ENCODE peak calls at places on chromosomes 6 and 20, in four cellular contexts. D is A549, A is GM12878, L is K562. P is an unnamed sample.

GRCh38 chr6:144781836-144782235 is 496.7 kb downstream of the UTRN start:
- DNase-seq in D (no peak), A (no peak), L (no peak), P (no peak)

GRCh38 chr6:16883414-16883813 is 122.2 kb upstream of the ATXN1 start:
- DNase-seq in D (no peak), A (no peak), L (no peak), P (peak; percentile 13)

GRCh38 chr20:31570735-31571617 is 34.1 kb upstream of the ID1 start:
- DNase-seq in D (no peak), A (no peak), L (no peak), P (no peak)

GRCh38 chr6:4848382-4849068 is 72.3 kb downstream of the CDYL start:
- DNase-seq in D (peak; percentile 16), A (no peak), L (peak; percentile 73), P (no peak)

GRCh38 chr20:24963672-24964517 is 14.8 kb downstream of the CST7 start:
- DNase-seq in D (no peak), A (no peak), L (no peak), P (no peak)

GRCh38 chr6:104943781-104944180 is 13.1 kb upstream of the LIN28B start:
- DNase-seq in D (no peak), A (no peak), L (peak; percentile 69), P (peak; percentile 20)

GRCh38 chr6:135030532-135031178 is 24.0 kb downstream of the HBS1L start:
- DNase-seq in D (no peak), A (no peak), L (no peak), P (peak; percentile 69)

GRCh38 chr20:32625996-32626395 is 40.9 kb upstream of the NOL4L start:
- DNase-seq in D (no peak), A (no peak), L (no peak), P (no peak)

GRCh38 chr6:113358063-113358583 is 499.0 kb upstream of the MARCKS start:
- DNase-seq in D (no peak), A (no peak), L (no peak), P (no peak)

GRCh38 chr6:106799008-106799952 is 169.9 kb downstream of the QRSL1 start:
- DNase-seq in D (peak; percentile 47), A (peak; percentile 25), L (peak; percentile 34), P (peak; percentile 26)

GRCh38 chr20:61817575-61817974 is 248.1 kb downstream of the TAF4 start:
- DNase-seq in D (no peak), A (no peak), L (no peak), P (no peak)

GRCh38 chr6:74979065-74979766 is 226.6 kb downstream of the COL12A1 start:
- DNase-seq in D (no peak), A (no peak), L (no peak), P (no peak)

GRCh38 chr20:4795394-4795793 is 73.7 kb downstream of the PRND start:
- DNase-seq in D (peak; percentile 70), A (no peak), L (peak; percentile 38), P (peak; percentile 80)

GRCh38 chr6:165118736-165119135 is 190.7 kb downstream of the C6orf118 start:
- DNase-seq in D (no peak), A (no peak), L (no peak), P (no peak)

GRCh38 chr6:20137837-20138236 is 74.4 kb downstream of the MBOAT1 start:
- DNase-seq in D (no peak), A (no peak), L (no peak), P (peak; percentile 6)

GRCh38 chr6:282867-283416 is 9.3 kb upstream of the DUSP22 start:
- DNase-seq in D (no peak), A (no peak), L (no peak), P (no peak)

GRCh38 chr6:144989319-144990099 is 704.4 kb downstream of the UTRN start:
- DNase-seq in D (no peak), A (no peak), L (no peak), P (no peak)

GRCh38 chr6:35727935-35728662 is 8.7 kb upstream of the ARMC12 start:
- DNase-seq in D (peak; percentile 68), A (no peak), L (peak; percentile 97), P (peak; percentile 94)

GRCh38 chr20:22536141-22536828 is 48.1 kb downstream of the FOXA2 start:
- DNase-seq in D (no peak), A (no peak), L (no peak), P (no peak)

GRCh38 chr6:158642097-158642601 is 2.4 kb downstream of the DYNLT1 start:
- DNase-seq in D (no peak), A (no peak), L (no peak), P (peak; percentile 96)
- TF ChIP-seq ELK1 in D (no peak), A (no peak), L (no peak), P (no peak)

DNA sequence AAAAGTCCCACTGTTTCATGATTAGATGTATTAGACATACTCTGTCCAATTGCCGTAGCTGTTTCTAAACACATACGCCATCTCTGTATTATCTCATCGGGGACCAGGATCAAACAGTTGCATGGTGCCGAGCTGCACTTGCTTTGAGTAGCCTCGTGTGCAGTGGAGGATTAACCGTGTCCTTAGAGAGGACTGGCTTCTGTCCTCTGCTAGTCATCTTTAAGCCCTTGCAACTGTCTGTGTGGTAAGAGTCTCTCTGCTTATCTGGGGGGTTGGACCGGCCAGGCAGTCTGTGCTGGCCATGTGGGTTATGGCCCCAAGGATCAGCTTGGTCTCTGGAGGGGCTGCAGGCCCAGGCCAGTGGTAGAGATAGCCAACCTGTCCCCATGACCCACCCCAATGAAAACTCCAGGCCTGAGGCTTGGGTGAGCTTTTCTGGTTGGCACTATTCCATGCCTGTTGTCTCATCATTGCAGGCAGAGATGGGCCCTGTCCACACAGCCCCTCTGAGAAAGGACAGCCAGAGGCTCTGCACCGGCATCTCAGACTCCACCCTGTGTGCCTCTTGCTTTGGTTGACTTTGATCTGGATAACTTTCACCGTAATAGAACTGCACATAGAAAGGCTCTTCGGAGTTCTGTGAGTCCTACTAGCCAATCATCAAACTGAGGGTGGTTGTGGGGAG is 137.3 kb upstream of the SNX9 start:
- DNase-seq in D (no peak), A (no peak), L (no peak), P (no peak)
- TF ChIP-seq RAD21 in D (no peak), A (no peak), L (no peak), P (no peak)

DNA sequence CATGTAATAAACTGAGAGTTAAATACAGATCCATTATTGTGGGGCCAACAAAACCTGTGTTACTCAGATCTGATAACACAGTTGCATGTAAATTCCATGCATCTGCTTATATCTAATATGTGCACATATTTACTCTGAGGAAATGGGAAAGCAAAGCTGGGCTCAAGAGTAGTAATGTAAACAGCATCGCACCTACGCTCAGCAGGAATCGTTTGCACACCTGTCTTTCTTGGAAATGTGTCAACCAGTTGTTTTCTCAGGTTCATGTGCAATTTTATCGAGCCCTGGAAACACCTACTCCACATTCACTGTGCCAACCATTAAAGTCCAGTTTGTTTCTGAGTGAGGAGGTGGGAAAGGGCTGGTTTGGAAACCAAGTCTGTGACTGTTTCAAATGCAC is 80.3 kb upstream of the CNKSR3 start:
- DNase-seq in D (no peak), A (no peak), L (no peak), P (no peak)
- TF ChIP-seq ELK1 in D (no peak), A (no peak), L (no peak), P (no peak)

GRCh38 chr6:49336514-49337131 is 126.4 kb downstream of the MMUT start:
- DNase-seq in D (no peak), A (no peak), L (peak; percentile 61), P (peak; percentile 18)
- TF ChIP-seq RAD21 in D (no peak), A (no peak), L (no peak), P (no peak)

GRCh38 chr6:28747631-28748157 is 176.1 kb downstream of the TRIM27 start:
- DNase-seq in D (peak; percentile 92), A (no peak), L (peak; percentile 99), P (peak; percentile 84)
- TF ChIP-seq ELK1 in D (no peak), A (no peak), L (no peak), P (no peak)

DNA sequence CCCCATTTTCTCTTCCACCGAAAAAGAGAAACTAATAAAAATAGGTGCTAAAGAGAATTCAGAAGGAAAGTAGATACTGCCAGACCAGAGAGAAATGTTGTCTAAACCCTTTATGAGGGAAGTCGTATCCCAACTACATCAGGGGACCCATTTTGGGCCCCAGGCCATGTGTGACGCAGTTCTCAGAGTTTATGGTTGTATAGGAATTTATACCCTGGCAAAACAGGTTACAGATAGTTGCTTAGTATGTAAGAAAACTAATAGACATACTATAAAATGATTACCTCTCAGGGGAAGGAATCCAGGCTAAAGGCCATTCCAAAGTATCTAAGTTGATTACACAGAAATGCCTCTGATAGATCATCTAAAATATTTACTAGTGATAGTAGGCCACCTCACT is 28.6 kb upstream of the SLC52A3 start:
- DNase-seq in D (no peak), A (no peak), L (no peak), P (no peak)
- TF ChIP-seq RAD21 in D (no peak), A (no peak), L (no peak), P (no peak)